ENCODE peak calls at places on chromosome 18, in eight cellular contexts. Q, F, V, P, Y, S, D and A are unnamed samples.

GRCh38 chr18:32072321-32072720 is 19.4 kb upstream of the RNF138 start:
- DNase-seq in Q (no peak), P (no peak), Y (peak; percentile 12), S (no peak), F (no peak), D (peak; percentile 66), V (no peak), A (no peak)

GRCh38 chr18:3747176-3747973 is 297.4 kb downstream of the TGIF1 start:
- DNase-seq in Q (no peak), S (no peak), F (no peak), Y (no peak), D (no peak), P (no peak), V (no peak), A (peak; percentile 91)

GRCh38 chr18:45820144-45820745 is 5.2 kb upstream of the SIGLEC15 start:
- DNase-seq in V (no peak), S (no peak), Q (no peak), F (no peak), P (no peak), Y (no peak), D (no peak), A (no peak)

GRCh38 chr18:3402962-3403585 is 46.9 kb upstream of the TGIF1 start:
- DNase-seq in F (no peak), Q (no peak), P (no peak), D (peak; percentile 70), S (no peak), V (no peak), Y (peak; percentile 19), A (peak; percentile 31)

GRCh38 chr18:43588838-43589237 is 311.5 kb upstream of the SYT4 start:
- DNase-seq in S (no peak), D (no peak), Q (no peak), Y (no peak), P (no peak), V (no peak), F (no peak), A (no peak)

GRCh38 chr18:79385749-79386341 is 9.9 kb upstream of the NFATC1 start:
- DNase-seq in Y (no peak), F (peak; percentile 15), Q (no peak), S (peak; percentile 2), P (no peak), V (no peak), D (no peak), A (no peak)

GRCh38 chr18:79956276-79956675 is 4.8 kb upstream of the SLC66A2 start:
- DNase-seq in D (no peak), V (no peak), F (peak; percentile 22), Y (no peak), S (no peak), P (no peak), Q (no peak), A (no peak)

GRCh38 chr18:48804856-48805610 is 145.7 kb downstream of the SMAD7 start:
- DNase-seq in D (no peak), S (no peak), F (no peak), Y (no peak), Q (no peak), V (peak; percentile 11), P (no peak), A (no peak)

GRCh38 chr18:25921677-25922421 is 168.6 kb downstream of the SS18 start:
- DNase-seq in F (no peak), D (peak; percentile 49), V (peak; percentile 43), Y (peak; percentile 14), S (peak; percentile 62), Q (peak; percentile 63), P (peak; percentile 9), A (peak; percentile 7)

GRCh38 chr18:74289946-74290478 is 1.8 kb downstream of the CYB5A start:
- DNase-seq in F (no peak), V (no peak), Q (no peak), S (no peak), P (no peak), D (no peak), Y (no peak), A (no peak)

GRCh38 chr18:814300-815084 is 2.5 kb upstream of the YES1 start:
- DNase-seq in S (peak; percentile 21), P (no peak), V (no peak), F (no peak), D (no peak), Y (no peak), Q (no peak), A (no peak)

GRCh38 chr18:13268035-13268700 is 49.6 kb downstream of the LDLRAD4 start:
- DNase-seq in P (no peak), S (no peak), Q (no peak), F (no peak), D (no peak), V (no peak), Y (peak; percentile 44), A (peak; percentile 86)

GRCh38 chr18:48472610-48473009 is 63.4 kb upstream of the ZBTB7C start:
- DNase-seq in V (no peak), S (no peak), Q (no peak), Y (no peak), F (no peak), D (no peak), P (no peak), A (no peak)

GRCh38 chr18:57534535-57534934 is 52.0 kb downstream of the FECH start:
- DNase-seq in S (no peak), V (no peak), F (no peak), Y (no peak), Q (no peak), D (no peak), P (no peak), A (no peak)

GRCh38 chr18:78739115-78739514 is 240.5 kb upstream of the SALL3 start:
- DNase-seq in F (no peak), P (no peak), S (no peak), V (no peak), Y (no peak), Q (no peak), D (no peak), A (no peak)

GRCh38 chr18:44708451-44709083 is 27.9 kb downstream of the SETBP1 start:
- DNase-seq in D (no peak), F (no peak), Y (peak; percentile 43), Q (no peak), V (no peak), S (no peak), P (no peak), A (peak; percentile 85)

GRCh38 chr18:47149457-47150028 is 757 bp downstream of the HDHD2 start:
- DNase-seq in Q (no peak), P (no peak), S (peak; percentile 8), V (peak; percentile 6), F (no peak), Y (no peak), D (no peak), A (peak; percentile 6)

GRCh38 chr18:13661051-13661778 is 65.1 kb downstream of the FAM210A start:
- DNase-seq in S (no peak), P (no peak), F (no peak), V (no peak), Q (no peak), D (no peak), Y (no peak), A (no peak)

GRCh38 chr18:24915547-24915946 is 436.4 kb downstream of the ZNF521 start:
- DNase-seq in S (no peak), D (no peak), P (no peak), V (no peak), Y (peak; percentile 64), Q (no peak), F (no peak), A (peak; percentile 54)

GRCh38 chr18:32383040-32383819 is 87.5 kb downstream of the GAREM1 start:
- DNase-seq in V (no peak), S (no peak), Y (peak; percentile 62), D (no peak), F (no peak), Q (no peak), P (no peak), A (peak; percentile 94)

GRCh38 chr18:44320619-44321460 is 359.8 kb upstream of the SETBP1 start:
- DNase-seq in F (no peak), P (no peak), V (no peak), D (no peak), Y (no peak), S (no peak), Q (no peak), A (no peak)

GRCh38 chr18:48850891-48851302 is 99.9 kb downstream of the SMAD7 start:
- DNase-seq in Q (no peak), P (no peak), F (no peak), D (no peak), Y (no peak), V (no peak), S (no peak), A (peak; percentile 57)

GRCh38 chr18:79062806-79063205 is 6.4 kb upstream of the ATP9B start:
- DNase-seq in F (no peak), D (no peak), P (no peak), S (no peak), Y (no peak), V (no peak), Q (no peak), A (no peak)

GRCh38 chr18:3397031-3397750 is 52.8 kb upstream of the TGIF1 start:
- DNase-seq in V (no peak), P (no peak), Y (no peak), D (no peak), F (peak; percentile 67), Q (no peak), S (no peak), A (no peak)

GRCh38 chr18:65091737-65092329 is 659.0 kb upstream of the CDH7 start:
- DNase-seq in F (no peak), Q (peak; percentile 52), S (peak; percentile 6), P (no peak), Y (no peak), D (peak; percentile 0), V (no peak), A (peak; percentile 1)

GRCh38 chr18:27789406-27789805 is 387.5 kb downstream of the CDH2 start:
- DNase-seq in F (no peak), P (no peak), S (no peak), D (no peak), V (no peak), Q (no peak), Y (no peak), A (no peak)

GRCh38 chr18:12597775-12598174 is 60.1 kb downstream of the SPIRE1 start:
- DNase-seq in P (no peak), D (no peak), S (no peak), Y (peak; percentile 81), Q (no peak), V (no peak), F (no peak), A (peak; percentile 94)

GRCh38 chr18:7038330-7038846 is 79.2 kb downstream of the LAMA1 start:
- DNase-seq in F (no peak), S (peak; percentile 85), D (no peak), Y (peak; percentile 89), Q (peak; percentile 44), V (peak; percentile 9), P (no peak), A (peak; percentile 96)

GRCh38 chr18:12305930-12306629 is 2.0 kb upstream of the TUBB6 start:
- DNase-seq in F (no peak), V (no peak), P (no peak), S (no peak), Y (no peak), D (no peak), Q (no peak), A (no peak)

GRCh38 chr18:61703508-61703907 is 189.3 kb downstream of the RNF152 start:
- DNase-seq in Q (no peak), V (no peak), P (no peak), D (no peak), F (no peak), S (no peak), Y (peak; percentile 31), A (peak; percentile 96)

GRCh38 chr18:49861659-49862058 is 48.3 kb upstream of the ACAA2 start:
- DNase-seq in P (no peak), Y (peak; percentile 11), F (no peak), Q (no peak), D (peak; percentile 19), V (no peak), S (no peak), A (peak; percentile 7)

GRCh38 chr18:37403100-37403781 is 162.4 kb downstream of the CELF4 start:
- DNase-seq in Y (peak; percentile 95), V (no peak), S (no peak), D (no peak), Q (peak; percentile 62), P (no peak), F (no peak), A (peak; percentile 90)

GRCh38 chr18:76588591-76589303 is 93.7 kb upstream of the ZNF516 start:
- DNase-seq in S (no peak), D (no peak), V (no peak), Y (no peak), P (no peak), F (no peak), Q (no peak), A (no peak)

GRCh38 chr18:8706981-8707940 is 1.9 kb downstream of the MTCL1 start:
- DNase-seq in S (peak; percentile 50), V (peak; percentile 14), Y (peak; percentile 62), D (no peak), Q (peak; percentile 85), P (peak; percentile 15), F (peak; percentile 46), A (peak; percentile 71)